ENCODE peak calls at places on chromosome 14, in four cellular contexts. One of them, this sample, is unnamed.

GRCh38 chr14:67490201-67490600 is 1.7 kb upstream of the TMEM229B start:
- DNase-seq in trophoblast cell: no peak
- DNase-seq in cardiac fibroblast: no peak
- DNase-seq in stimulated activated CD8-positive, alpha-beta memory T cell treated with anti-CD3 and anti-CD28 coated beads, Interleukin-7, amount 100 ng/mL, for 48 hours: no peak
- DNase-seq in this sample: no peak

GRCh38 chr14:102262894-102263462 is 42.0 kb downstream of the MOK start:
- DNase-seq in stimulated activated CD8-positive, alpha-beta memory T cell treated with anti-CD3 and anti-CD28 coated beads, Interleukin-7, amount 100 ng/mL, for 48 hours: no peak
- DNase-seq in cardiac fibroblast: peak
- DNase-seq in trophoblast cell: no peak
- DNase-seq in this sample: no peak

GRCh38 chr14:90140298-90140955 is 78.6 kb downstream of the KCNK13 start:
- DNase-seq in trophoblast cell: no peak
- DNase-seq in cardiac fibroblast: no peak
- DNase-seq in stimulated activated CD8-positive, alpha-beta memory T cell treated with anti-CD3 and anti-CD28 coated beads, Interleukin-7, amount 100 ng/mL, for 48 hours: no peak
- DNase-seq in this sample: no peak

GRCh38 chr14:104266643-104267575 is 128.5 kb downstream of the KIF26A start:
- DNase-seq in trophoblast cell: no peak
- DNase-seq in stimulated activated CD8-positive, alpha-beta memory T cell treated with anti-CD3 and anti-CD28 coated beads, Interleukin-7, amount 100 ng/mL, for 48 hours: no peak
- DNase-seq in cardiac fibroblast: no peak
- DNase-seq in this sample: peak

GRCh38 chr14:92783813-92784431 is 10.2 kb upstream of the GOLGA5 start:
- DNase-seq in stimulated activated CD8-positive, alpha-beta memory T cell treated with anti-CD3 and anti-CD28 coated beads, Interleukin-7, amount 100 ng/mL, for 48 hours: no peak
- DNase-seq in trophoblast cell: peak
- DNase-seq in cardiac fibroblast: peak
- DNase-seq in this sample: no peak

GRCh38 chr14:32397871-32398640 is 69.0 kb downstream of the AKAP6 start:
- DNase-seq in cardiac fibroblast: peak
- DNase-seq in trophoblast cell: no peak
- DNase-seq in stimulated activated CD8-positive, alpha-beta memory T cell treated with anti-CD3 and anti-CD28 coated beads, Interleukin-7, amount 100 ng/mL, for 48 hours: no peak
- DNase-seq in this sample: no peak

GRCh38 chr14:72433511-72433910 is 460.4 kb downstream of the DPF3 start:
- DNase-seq in trophoblast cell: no peak
- DNase-seq in cardiac fibroblast: peak
- DNase-seq in stimulated activated CD8-positive, alpha-beta memory T cell treated with anti-CD3 and anti-CD28 coated beads, Interleukin-7, amount 100 ng/mL, for 48 hours: no peak
- DNase-seq in this sample: no peak

GRCh38 chr14:104776961-104777807 is 18.4 kb downstream of the AKT1 start:
- DNase-seq in cardiac fibroblast: no peak
- DNase-seq in stimulated activated CD8-positive, alpha-beta memory T cell treated with anti-CD3 and anti-CD28 coated beads, Interleukin-7, amount 100 ng/mL, for 48 hours: no peak
- DNase-seq in trophoblast cell: no peak
- DNase-seq in this sample: no peak

GRCh38 chr14:75981426-75981825 is 369 bp downstream of the TGFB3 start:
- DNase-seq in stimulated activated CD8-positive, alpha-beta memory T cell treated with anti-CD3 and anti-CD28 coated beads, Interleukin-7, amount 100 ng/mL, for 48 hours: no peak
- DNase-seq in trophoblast cell: no peak
- DNase-seq in cardiac fibroblast: no peak
- DNase-seq in this sample: no peak

GRCh38 chr14:93977790-93978581 is 1.6 kb upstream of the ASB2 start:
- DNase-seq in cardiac fibroblast: no peak
- DNase-seq in stimulated activated CD8-positive, alpha-beta memory T cell treated with anti-CD3 and anti-CD28 coated beads, Interleukin-7, amount 100 ng/mL, for 48 hours: no peak
- DNase-seq in trophoblast cell: no peak
- DNase-seq in this sample: no peak

GRCh38 chr14:78598046-78598652 is 428.0 kb downstream of the NRXN3 start:
- DNase-seq in trophoblast cell: peak
- DNase-seq in cardiac fibroblast: peak
- DNase-seq in stimulated activated CD8-positive, alpha-beta memory T cell treated with anti-CD3 and anti-CD28 coated beads, Interleukin-7, amount 100 ng/mL, for 48 hours: peak
- DNase-seq in this sample: no peak

GRCh38 chr14:79101388-79101787 is 931.2 kb downstream of the NRXN3 start:
- DNase-seq in stimulated activated CD8-positive, alpha-beta memory T cell treated with anti-CD3 and anti-CD28 coated beads, Interleukin-7, amount 100 ng/mL, for 48 hours: no peak
- DNase-seq in trophoblast cell: no peak
- DNase-seq in cardiac fibroblast: no peak
- DNase-seq in this sample: no peak